ENCODE peak calls at places on chromosomes 4 and X, in ten cellular contexts. K is esophagus muscularis mucosa, W is H1, E is A549, X is tibial nerve, C is prostate gland, V is spleen, J is body of pancreas, P is GM12878, R is GM12891. G is an unnamed sample.

GRCh38 chr4:181728567-181728966 is 514.6 kb upstream of the TENM3 start:
- DNase-seq in K (no peak), X (no peak), R (no peak), J (no peak), V (no peak), W (no peak), C (no peak), E (no peak), P (no peak), G (no peak)

GRCh38 chrX:68699960-68700746 is 52.7 kb downstream of the STARD8 start:
- DNase-seq in V (no peak), K (no peak), J (peak; percentile 25), R (no peak), X (no peak), C (no peak), E (no peak), W (no peak), P (no peak), G (peak; percentile 74)

GRCh38 chrX:19446397-19446796 is 68.9 kb downstream of the MAP3K15 start:
- DNase-seq in W (no peak), V (no peak), E (no peak), X (no peak), C (no peak), J (no peak), P (no peak), K (no peak), R (no peak), G (no peak)

GRCh38 chrX:42809569-42809968 is 31.6 kb upstream of the PPP1R2C start:
- DNase-seq in K (no peak), R (no peak), W (no peak), V (no peak), E (no peak), X (no peak), C (no peak), P (no peak), J (no peak), G (no peak)

GRCh38 chr4:154738426-154738825 is 5.4 kb upstream of the LRAT start:
- DNase-seq in V (no peak), K (no peak), J (no peak), W (no peak), E (no peak), P (no peak), C (no peak), R (no peak), X (no peak), G (no peak)

GRCh38 chr4:24772061-24772705 is 23.2 kb upstream of the SOD3 start:
- DNase-seq in W (no peak), X (no peak), V (no peak), K (peak; percentile 60), P (no peak), J (no peak), C (no peak), E (no peak), R (no peak), G (no peak)

GRCh38 chr4:144723471-144723870 is 77.5 kb downstream of the HHIP start:
- DNase-seq in V (no peak), E (no peak), C (no peak), K (no peak), X (no peak), P (no peak), W (no peak), J (no peak), R (no peak), G (no peak)

GRCh38 chrX:133776072-133776471 is 209.3 kb downstream of the GPC3 start:
- DNase-seq in V (no peak), K (no peak), P (no peak), E (no peak), C (no peak), R (no peak), X (no peak), W (peak; percentile 79), J (peak; percentile 22), G (no peak)

GRCh38 chr4:68861057-68861456 is 45.3 kb downstream of the UGT2B10 start:
- DNase-seq in E (no peak), R (no peak), J (no peak), K (no peak), X (no peak), C (no peak), W (no peak), P (no peak), V (no peak), G (no peak)

GRCh38 chr4:83009529-83009928 is 1.1 kb downstream of the LIN54 start:
- DNase-seq in W (no peak), K (no peak), P (no peak), V (no peak), E (no peak), J (no peak), X (no peak), C (no peak), R (no peak), G (peak; percentile 58)

GRCh38 chrX:154029439-154029838 is 9.7 kb upstream of the IRAK1 start:
- DNase-seq in C (no peak), W (no peak), K (no peak), R (no peak), J (no peak), X (no peak), V (peak; percentile 74), P (no peak), E (no peak), G (peak; percentile 18)

GRCh38 chr4:177309525-177310371 is at the start of gene NEIL3:
- DNase-seq in R (peak; percentile 71), X (peak; percentile 66), J (peak; percentile 93), V (peak; percentile 97), E (peak; percentile 70), C (peak; percentile 56), K (peak; percentile 94), W (peak; percentile 90), P (peak; percentile 54), G (peak; percentile 94)
- TF ChIP-seq POLR2A in R (peak; percentile 69), X (no peak), J (no peak), V (no peak), E (no peak), C (no peak), K (no peak), W (peak; percentile 19), P (peak; percentile 90), G (peak; percentile 83)

GRCh38 chrX:40174594-40175415 is 77.0 kb upstream of the BCOR start:
- DNase-seq in E (no peak), X (no peak), W (peak; percentile 57), P (no peak), V (peak; percentile 88), J (peak; percentile 52), C (no peak), R (no peak), K (no peak), G (peak; percentile 61)
- TF ChIP-seq POLR2A in E (no peak), X (no peak), W (no peak), P (no peak), V (no peak), J (no peak), C (no peak), R (no peak), K (no peak), G (no peak)

DNA sequence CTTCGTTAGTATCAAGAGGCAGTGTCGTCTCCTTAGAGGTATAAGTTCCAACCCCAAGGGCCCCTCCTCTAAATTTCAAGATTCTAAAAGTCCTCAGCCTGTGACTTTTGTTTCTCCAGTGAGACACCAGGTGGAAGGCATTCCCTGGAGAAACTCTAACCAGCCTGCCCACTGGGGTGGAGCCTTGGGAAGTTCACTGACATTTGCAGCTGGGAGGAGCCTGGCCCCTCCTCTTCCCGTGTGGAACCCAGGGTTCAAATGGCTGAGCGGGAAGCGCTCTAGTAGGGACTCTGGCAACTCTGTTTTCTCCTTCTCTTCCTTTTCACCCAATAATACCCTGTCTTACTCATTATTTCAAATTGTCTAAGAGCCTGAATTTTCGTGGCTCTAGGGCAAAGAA is 325.0 kb downstream of the TLL1 start:
- DNase-seq in X (no peak), V (no peak), J (no peak), K (no peak), P (no peak), R (no peak), C (no peak), W (no peak), E (no peak), G (no peak)
- TF ChIP-seq POLR2A in X (no peak), V (no peak), J (no peak), K (no peak), P (no peak), R (no peak), C (no peak), W (no peak), E (no peak), G (no peak)

GRCh38 chr4:6470502-6471302 is 1.7 kb downstream of the PPP2R2C start:
- DNase-seq in P (no peak), C (peak; percentile 33), W (peak; percentile 70), R (no peak), V (peak; percentile 62), J (peak; percentile 31), E (peak; percentile 43), K (no peak), X (peak; percentile 7), G (peak; percentile 54)
- TF ChIP-seq POLR2A in P (no peak), C (no peak), W (no peak), R (no peak), V (no peak), J (no peak), E (peak; percentile 30), K (no peak), X (no peak), G (no peak)

GRCh38 chr4:165112258-165113156 is at the start of gene TMEM192:
- DNase-seq in C (peak; percentile 96), R (peak; percentile 86), J (peak; percentile 96), W (peak; percentile 97), V (peak; percentile 99), P (peak; percentile 70), X (peak; percentile 92), E (peak; percentile 72), K (peak; percentile 99), G (peak; percentile 92)

GRCh38 chr4:165118256-165118909 is 5.7 kb upstream of the TMEM192 start:
- DNase-seq in J (no peak), X (no peak), K (no peak), V (no peak), R (no peak), P (no peak), C (no peak), E (no peak), W (no peak), G (no peak)

GRCh38 chr4:165111906-165112257 is 778 bp downstream of the TMEM192 start:
- DNase-seq in E (no peak), P (no peak), X (no peak), K (no peak), C (no peak), W (no peak), R (no peak), J (no peak), V (no peak), G (no peak)

GRCh38 chr4:165115301-165115700 is 2.6 kb upstream of the TMEM192 start:
- DNase-seq in V (no peak), C (no peak), R (no peak), K (no peak), J (no peak), E (no peak), W (no peak), X (no peak), P (no peak), G (no peak)
- TF ChIP-seq POLR2A in V (no peak), C (no peak), R (no peak), K (no peak), J (no peak), E (no peak), W (no peak), X (no peak), P (no peak), G (no peak)

G was measured in erythroblast.